ENCODE peak calls at places on chromosomes 5 and 9, in eight cellular contexts. P is fibroblast of pulmonary artery, W is tibial artery, F is fibroblast of mammary gland, X is MM.1S, J is left ventricle myocardium inferior, S is PC-9, E is endodermal cell. A is an unnamed sample.

GRCh38 chr5:103562084-103562452 is 521 bp downstream of the NUDT12 start:
- DNase-seq in P (no peak), W (no peak), F (no peak), X (no peak), J (no peak), S (no peak), E (no peak), A (no peak)

GRCh38 chr5:142495561-142495960 is 170.7 kb upstream of the SPRY4 start:
- DNase-seq in P (no peak), W (no peak), F (peak; percentile 65), X (no peak), J (no peak), S (no peak), E (no peak), A (no peak)

GRCh38 chr5:163478126-163478981 is 17.9 kb downstream of the HMMR start:
- DNase-seq in P (no peak), W (no peak), F (no peak), X (no peak), J (no peak), S (no peak), E (no peak), A (no peak)

GRCh38 chr9:89678394-89679005 is 73.7 kb downstream of the GADD45G start:
- DNase-seq in P (no peak), W (no peak), F (no peak), X (no peak), J (no peak), S (no peak), E (no peak), A (no peak)

GRCh38 chr9:34242830-34243229 is 64.0 kb downstream of the UBAP1 start:
- DNase-seq in P (no peak), W (no peak), F (no peak), X (no peak), J (no peak), S (no peak), E (no peak), A (peak; percentile 33)

GRCh38 chr9:124776952-124777645 is at the start of gene OLFML2A:
- DNase-seq in P (no peak), W (no peak), F (peak; percentile 8), X (no peak), J (no peak), S (peak; percentile 54), E (peak; percentile 87), A (no peak)

GRCh38 chr9:108182950-108183381 is 672.8 kb downstream of the ACTL7B start:
- DNase-seq in P (peak; percentile 44), W (peak; percentile 22), F (peak; percentile 62), X (no peak), J (no peak), S (no peak), E (no peak), A (peak; percentile 14)

GRCh38 chr9:112112519-112112918 is 62.6 kb downstream of the SUSD1 start:
- DNase-seq in P (peak; percentile 81), W (no peak), F (peak; percentile 93), X (no peak), J (no peak), S (peak; percentile 45), E (no peak), A (peak; percentile 68)

GRCh38 chr9:91824151-91824550 is 125.9 kb downstream of the ROR2 start:
- DNase-seq in P (no peak), W (no peak), F (no peak), X (no peak), J (no peak), S (no peak), E (no peak), A (no peak)

GRCh38 chr5:133219296-133219695 is 167.5 kb downstream of the HSPA4 start:
- DNase-seq in P (no peak), W (no peak), F (no peak), X (no peak), J (no peak), S (no peak), E (peak; percentile 39), A (no peak)

GRCh38 chr5:61394793-61395192 is 62.7 kb downstream of the ZSWIM6 start:
- DNase-seq in P (no peak), W (no peak), F (peak; percentile 54), X (no peak), J (no peak), S (no peak), E (no peak), A (no peak)

DNA sequence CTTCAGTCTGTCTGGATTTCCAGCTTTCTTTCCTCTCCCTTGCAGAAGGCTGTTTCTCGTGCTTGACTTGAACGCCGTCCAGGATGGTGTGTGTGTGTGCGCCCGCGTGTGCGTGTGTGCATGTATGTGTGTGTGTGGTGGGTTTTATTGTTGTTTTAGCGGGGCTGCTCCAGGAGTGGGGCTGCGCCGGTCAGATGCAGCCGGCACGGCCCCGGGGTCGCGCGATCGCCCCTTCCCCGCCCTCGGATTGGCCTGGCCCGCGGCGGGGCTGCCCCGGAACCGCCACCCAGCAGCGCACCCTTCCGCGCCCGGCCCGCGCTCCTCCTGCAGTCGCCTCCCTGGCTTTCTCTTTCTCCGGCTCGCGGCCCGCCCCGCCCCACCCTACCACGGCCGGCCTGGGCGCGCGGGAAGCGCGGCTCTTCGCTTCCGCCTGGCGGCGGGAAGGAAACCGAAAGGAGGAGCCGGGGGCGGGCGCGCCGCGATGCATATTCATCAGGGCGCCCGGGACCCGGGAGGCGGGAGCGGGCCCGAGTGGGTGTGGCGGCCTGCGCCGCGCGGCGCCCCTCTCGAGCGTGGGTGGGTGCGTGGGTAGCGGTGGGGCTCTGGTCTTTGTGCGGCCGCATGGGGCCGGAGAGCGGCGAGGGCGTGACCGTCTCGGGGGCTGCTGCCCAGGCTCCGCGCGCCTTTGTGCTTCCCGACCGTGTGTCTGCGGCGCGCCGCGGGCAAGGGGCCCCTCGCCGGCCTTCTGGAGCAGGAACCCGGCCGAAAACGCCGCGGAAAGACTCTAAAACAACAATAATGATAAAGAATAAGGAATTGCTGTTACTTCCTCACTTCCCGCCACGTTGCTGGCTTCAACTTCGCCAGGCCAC is 8.5 kb upstream of the NFIB start:
- DNase-seq in P (peak; percentile 96), W (peak; percentile 91), F (peak; percentile 83), X (peak; percentile 80), J (peak; percentile 95), S (peak; percentile 85), E (peak; percentile 96), A (peak; percentile 98)
- TF ChIP-seq CTCF in P (peak; percentile 6), W (peak; percentile 71), F (peak; percentile 4), X (no peak), J (peak; percentile 70), S (no peak), E (peak; percentile 75), A (peak; percentile 16)

DNA sequence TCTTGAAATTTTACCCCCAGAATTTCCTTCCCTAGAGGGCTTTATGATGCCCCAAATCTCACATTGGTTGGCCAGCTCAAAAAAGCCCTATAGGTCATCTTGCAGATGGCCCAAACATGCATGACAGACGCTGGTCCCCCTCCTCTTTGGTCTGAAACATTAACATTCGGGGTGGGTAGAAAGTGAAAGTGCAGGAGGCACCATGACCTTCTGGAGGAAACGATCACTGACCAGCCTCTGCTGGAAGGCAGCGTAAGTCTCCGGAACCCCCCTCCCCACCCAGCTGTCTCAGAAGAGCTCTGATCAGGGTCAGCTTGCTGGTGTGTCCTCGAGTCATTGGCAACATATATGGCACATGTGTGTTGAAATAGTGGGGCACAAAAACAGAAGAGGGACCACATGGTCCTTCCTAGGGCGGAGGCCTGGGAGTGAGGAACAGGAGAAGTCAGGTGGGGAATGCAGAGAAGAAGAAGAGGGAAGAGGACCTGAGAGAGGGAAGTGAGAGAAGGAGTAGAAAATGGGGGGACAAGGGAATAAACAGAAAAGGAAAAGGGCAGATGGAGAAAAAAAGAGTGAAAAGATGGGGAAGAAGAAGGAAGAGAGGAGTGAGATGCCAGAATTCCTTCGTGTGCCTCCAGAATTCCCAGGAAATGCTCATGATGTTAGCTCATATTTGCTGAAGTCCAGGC is 46.2 kb downstream of the IL31RA start:
- DNase-seq in P (no peak), W (no peak), F (no peak), X (no peak), J (no peak), S (no peak), E (no peak), A (no peak)
- H3K4me3 ChIP-seq in P (no peak overlapping the region), W (no peak overlapping the region), F (no peak overlapping the region), X (no peak overlapping the region), J (no peak overlapping the region), S (no peak overlapping the region), E (no peak overlapping the region), A (no peak overlapping the region)

DNA sequence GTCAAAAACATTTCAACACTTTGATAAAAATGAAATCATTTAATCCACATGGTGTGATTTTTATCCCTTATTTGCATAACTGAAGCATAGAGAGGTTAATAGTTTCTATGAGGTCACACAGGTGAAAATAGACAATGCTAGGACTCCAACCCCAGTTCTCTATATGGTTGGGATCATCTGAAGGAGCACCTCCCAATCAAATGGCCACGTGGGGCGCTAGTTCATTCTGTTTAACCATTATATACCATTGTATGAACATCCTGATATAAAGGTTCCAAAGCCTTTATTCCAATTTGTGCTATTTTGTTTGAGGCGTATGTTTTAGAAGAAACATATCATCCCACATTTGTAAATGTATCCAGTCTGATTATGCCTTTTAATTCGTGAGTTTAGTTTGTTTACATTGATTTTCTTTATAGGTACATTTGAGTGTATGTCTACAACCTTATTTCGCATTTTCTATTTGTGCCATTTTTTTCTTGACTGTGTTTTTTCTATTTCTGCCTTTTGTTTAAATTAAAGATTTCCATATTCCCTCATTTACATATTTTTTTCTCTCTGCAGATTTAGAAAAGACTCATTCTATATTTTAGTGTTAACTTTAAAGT is 1092.0 kb downstream of the MAT2B start:
- DNase-seq in P (no peak), W (no peak), F (no peak), X (peak; percentile 52), J (no peak), S (no peak), E (peak; percentile 68), A (peak; percentile 1)
- TF ChIP-seq CTCF in P (no peak), W (no peak), F (peak; percentile 31), X (peak; percentile 53), J (no peak), S (peak; percentile 60), E (peak; percentile 82), A (peak; percentile 16)

GRCh38 chr9:101677864-101678263 is 60.6 kb downstream of the GRIN3A start:
- DNase-seq in P (no peak), W (no peak), F (no peak), X (no peak), J (no peak), S (no peak), E (no peak), A (no peak)

GRCh38 chr9:101671567-101671966 is 66.9 kb downstream of the GRIN3A start:
- DNase-seq in P (no peak), W (no peak), F (no peak), X (no peak), J (no peak), S (no peak), E (no peak), A (no peak)

GRCh38 chr9:101673642-101674041 is 64.8 kb downstream of the GRIN3A start:
- DNase-seq in P (no peak), W (no peak), F (no peak), X (no peak), J (no peak), S (no peak), E (no peak), A (no peak)

GRCh38 chr9:101675341-101675740 is 63.1 kb downstream of the GRIN3A start:
- DNase-seq in P (no peak), W (no peak), F (no peak), X (no peak), J (no peak), S (no peak), E (no peak), A (no peak)

GRCh38 chr9:101674165-101674564 is 64.3 kb downstream of the GRIN3A start:
- DNase-seq in P (no peak), W (no peak), F (no peak), X (no peak), J (no peak), S (no peak), E (no peak), A (no peak)
- H3K4me3 ChIP-seq in P (no peak overlapping the region), W (no peak overlapping the region), F (no peak overlapping the region), X (no peak overlapping the region), J (no peak overlapping the region), S (no peak overlapping the region), E (no peak overlapping the region), A (no peak overlapping the region)